ENCODE peak calls at places on chromosomes 3 and 15, in six cellular contexts. C is stimulated activated CD4-positive, alpha-beta T cell treated with anti-CD3 and anti-CD28 coated beads, Interleukin-2, amount 100 ng/mL, for 48 hours; R is HAP-1; F is LoVo; V is CD4-positive, alpha-beta T cell; D is BJ. X is an unnamed sample.

GRCh38 chr3:134029256-134029733 is 430 bp downstream of the SLCO2A1 start:
- DNase-seq in F (no peak), D (no peak), V (no peak), C (no peak), R (no peak), X (peak; percentile 20)

GRCh38 chr3:33137691-33138090 is 23.9 kb downstream of the CRTAP start:
- DNase-seq in V (no peak), R (peak; percentile 95), D (no peak), F (no peak), C (no peak), X (no peak)

GRCh38 chr3:45145223-45145622 is 955 bp downstream of the CDCP1 start:
- DNase-seq in R (no peak), F (no peak), V (no peak), D (no peak), C (no peak), X (no peak)

GRCh38 chr15:39255760-39256159 is 325.1 kb upstream of the THBS1 start:
- DNase-seq in R (no peak), F (no peak), C (no peak), V (no peak), D (no peak), X (no peak)

GRCh38 chr3:146638718-146639117 is 33.6 kb upstream of the PLSCR5 start:
- DNase-seq in R (no peak), C (no peak), D (no peak), F (no peak), V (no peak), X (peak; percentile 14)

GRCh38 chr3:79551997-79552396 is 215.8 kb downstream of the ROBO1 start:
- DNase-seq in V (no peak), F (no peak), D (no peak), C (no peak), R (no peak), X (no peak)

GRCh38 chr3:116265976-116266584 is 179.2 kb downstream of the LSAMP start:
- DNase-seq in V (no peak), C (no peak), R (no peak), F (no peak), D (no peak), X (no peak)

GRCh38 chr15:31338879-31339557 is 12.4 kb downstream of the KLF13 start:
- DNase-seq in C (no peak), R (no peak), V (no peak), D (peak; percentile 72), F (no peak), X (peak; percentile 83)

GRCh38 chr15:25728816-25729215 is 134.3 kb downstream of the ATP10A start:
- DNase-seq in R (no peak), V (no peak), C (no peak), F (no peak), D (no peak), X (no peak)

GRCh38 chr3:109685084-109686079 is 348.0 kb upstream of the DPPA4 start:
- DNase-seq in V (no peak), C (no peak), R (no peak), F (peak; percentile 71), D (peak; percentile 90), X (peak; percentile 99)

GRCh38 chr15:100019601-100020000 is 286.4 kb upstream of the LYSMD4 start:
- DNase-seq in F (no peak), V (no peak), C (no peak), R (no peak), D (no peak), X (no peak)

GRCh38 chr15:60774829-60775228 is 295.9 kb upstream of the ICE2 start:
- DNase-seq in F (no peak), D (no peak), C (no peak), V (no peak), R (no peak), X (no peak)

GRCh38 chr15:99986297-99987118 is 253.3 kb upstream of the LYSMD4 start:
- DNase-seq in F (no peak), C (no peak), D (no peak), R (no peak), V (no peak), X (no peak)

GRCh38 chr15:69686626-69687025 is 234.0 kb downstream of the RPLP1 start:
- DNase-seq in F (no peak), C (no peak), V (no peak), D (no peak), R (no peak), X (no peak)

GRCh38 chr3:21463319-21463718 is 287.7 kb downstream of the ZNF385D start:
- DNase-seq in R (no peak), C (no peak), F (no peak), V (no peak), D (no peak), X (no peak)

GRCh38 chr3:157274644-157275137 is 114.7 kb upstream of the CCNL1 start:
- DNase-seq in R (peak; percentile 67), D (no peak), F (peak; percentile 40), V (no peak), C (no peak), X (peak; percentile 40)

GRCh38 chr3:173912126-173912525 is 514.6 kb downstream of the NLGN1 start:
- DNase-seq in F (no peak), V (no peak), C (no peak), D (no peak), R (no peak), X (peak; percentile 12)

GRCh38 chr3:183099026-183099837 is at the start of gene MCCC1:
- DNase-seq in D (peak; percentile 94), V (peak; percentile 96), R (peak; percentile 98), C (peak; percentile 94), F (peak; percentile 99), X (peak; percentile 98)

GRCh38 chr3:169008772-169009358 is 654.6 kb downstream of the MECOM start:
- DNase-seq in F (no peak), C (no peak), V (no peak), D (no peak), R (no peak), X (no peak)

GRCh38 chr15:37008205-37008604 is 92.1 kb downstream of the MEIS2 start:
- DNase-seq in R (no peak), V (no peak), C (no peak), F (no peak), D (no peak), X (no peak)

GRCh38 chr3:63390831-63391230 is 112.7 kb downstream of the SYNPR start:
- DNase-seq in C (no peak), R (no peak), F (no peak), D (no peak), V (no peak), X (peak; percentile 24)

GRCh38 chr3:86923071-86923476 is 67.9 kb downstream of the VGLL3 start:
- DNase-seq in V (no peak), D (peak; percentile 62), C (no peak), R (no peak), F (no peak), X (peak; percentile 72)

GRCh38 chr3:122932251-122932967 is 95.2 kb downstream of the SEMA5B start:
- DNase-seq in F (peak; percentile 24), D (no peak), C (no peak), V (no peak), R (no peak), X (no peak)

GRCh38 chr3:98954806-98955205 is 53.3 kb upstream of the DCBLD2 start:
- DNase-seq in V (no peak), D (peak; percentile 32), F (no peak), R (no peak), C (no peak), X (peak; percentile 45)

GRCh38 chr3:127195417-127195816 is 2.5 kb downstream of the PRR23E start:
- DNase-seq in V (no peak), F (no peak), D (no peak), C (no peak), R (no peak), X (no peak)

GRCh38 chr3:155741081-155741480 is 3.8 kb downstream of the PLCH1 start:
- DNase-seq in F (no peak), V (no peak), C (no peak), R (no peak), D (no peak), X (no peak)

GRCh38 chr3:120440001-120440703 is 10.6 kb downstream of the FSTL1 start:
- DNase-seq in D (no peak), V (no peak), F (no peak), C (no peak), R (no peak), X (no peak)

GRCh38 chr15:98308117-98308516 is 340.2 kb upstream of the IGF1R start:
- DNase-seq in F (no peak), C (no peak), D (no peak), R (no peak), V (no peak), X (no peak)

GRCh38 chr15:66169023-66169422 is 84.5 kb downstream of the MEGF11 start:
- DNase-seq in F (no peak), D (no peak), R (no peak), C (no peak), V (no peak), X (no peak)

GRCh38 chr3:195909294-195909644 is 918 bp upstream of the TNK2 start:
- DNase-seq in R (peak; percentile 32), D (no peak), F (no peak), C (no peak), V (no peak), X (no peak)

GRCh38 chr15:81529444-81529950 is 155.5 kb upstream of the TMC3 start:
- DNase-seq in D (no peak), C (no peak), V (no peak), R (peak; percentile 17), F (no peak), X (peak; percentile 54)

GRCh38 chr3:19016846-19017245 is 131.5 kb upstream of the KCNH8 start:
- DNase-seq in D (no peak), F (peak; percentile 9), R (no peak), V (no peak), C (no peak), X (no peak)

GRCh38 chr3:185537369-185537970 is 14.9 kb downstream of the LIPH start:
- DNase-seq in V (no peak), R (no peak), C (peak; percentile 19), D (peak; percentile 51), F (peak; percentile 95), X (peak; percentile 77)

GRCh38 chr3:61924991-61925390 is 363.6 kb downstream of the PTPRG start:
- DNase-seq in F (no peak), R (no peak), D (no peak), C (no peak), V (no peak), X (no peak)

GRCh38 chr15:69493406-69493805 is 40.8 kb downstream of the RPLP1 start:
- DNase-seq in D (no peak), V (no peak), R (no peak), C (no peak), F (no peak), X (no peak)

X was measured in fibroblast of the aortic adventitia.